ENCODE peak calls at places on chromosomes 6 and 20, in four cellular contexts. Z is head of caudate nucleus; Q is kidney; E is activated T-cell treated with anti-CD3 and anti-CD28 coated beads, Interleukin-2, amount 50 U/mL, for 72 hours. V is an unnamed sample.
A peak's percentile ranks its signal among the peaks of the same experiment; 100 is the strongest.

GRCh38 chr6:170224694-170225660 is 65.9 kb downstream of the DLL1 start:
- DNase-seq in E (no peak), Q (peak; percentile 90), Z (no peak), V (peak; percentile 45)

GRCh38 chr6:43644940-43645612 is at the start of gene RSPH9:
- DNase-seq in E (peak; percentile 83), Z (no peak), Q (peak; percentile 90), V (peak; percentile 97)

GRCh38 chr6:119160911-119161310 is 82.4 kb upstream of the FAM184A start:
- DNase-seq in Q (no peak), Z (no peak), E (no peak), V (no peak)

GRCh38 chr6:97187951-97188350 is 95.1 kb downstream of the MMS22L start:
- DNase-seq in Q (no peak), Z (no peak), E (no peak), V (no peak)

GRCh38 chr20:17466641-17467040 is 64.5 kb downstream of the BFSP1 start:
- DNase-seq in Z (no peak), Q (no peak), E (no peak), V (no peak)

GRCh38 chr6:158471339-158471738 is 88.6 kb upstream of the TMEM181 start:
- DNase-seq in Q (no peak), E (no peak), Z (no peak), V (no peak)

GRCh38 chr6:34384305-34385153 is 7.9 kb downstream of the NUDT3 start:
- DNase-seq in E (no peak), Z (no peak), Q (no peak), V (no peak)

GRCh38 chr20:38293490-38294333 is 10.2 kb upstream of the BPI start:
- DNase-seq in Q (no peak), E (no peak), Z (no peak), V (peak; percentile 65)

GRCh38 chr6:106692112-106692822 is 62.9 kb downstream of the QRSL1 start:
- DNase-seq in Z (peak; percentile 8), Q (peak; percentile 84), E (no peak), V (peak; percentile 43)

V was measured in neural progenitor cell.